ENCODE peak calls at places on chromosome 15, in five cellular contexts. Z is colonic mucosa, Q is dorsolateral prefrontal cortex, B is AG10803, F is tibial artery. J is an unnamed sample.

GRCh38 chr15:31399544-31400171 is 73.0 kb downstream of the KLF13 start:
- DNase-seq in F (no peak), Q (no peak), Z (peak), B (no peak), J (peak)

GRCh38 chr15:68644088-68644904 is 65.5 kb downstream of the CORO2B start:
- DNase-seq in F (no peak), B (peak), Z (no peak), Q (no peak), J (peak)

GRCh38 chr15:63484433-63484832 is 20.0 kb upstream of the USP3 start:
- DNase-seq in Z (no peak), F (no peak), B (no peak), Q (no peak), J (no peak)

GRCh38 chr15:74179101-74179841 is 5.8 kb downstream of the ISLR start:
- DNase-seq in B (peak), Z (no peak), F (peak), Q (no peak), J (no peak)

GRCh38 chr15:66025972-66026371 is 156.7 kb downstream of the RAB11A start:
- DNase-seq in F (no peak), Z (no peak), B (no peak), Q (no peak), J (peak)

GRCh38 chr15:76196949-76197315 is 114.3 kb downstream of the ETFA start:
- DNase-seq in B (no peak), F (peak), Z (no peak), Q (peak), J (peak)

GRCh38 chr15:77355321-77355720 is 64.6 kb downstream of the PEAK1 start:
- DNase-seq in Z (no peak), F (no peak), B (no peak), Q (no peak), J (no peak)

GRCh38 chr15:32636410-32636809 is 5.1 kb upstream of the SCG5 start:
- DNase-seq in Q (no peak), B (no peak), F (no peak), Z (no peak), J (no peak)

GRCh38 chr15:68384451-68385239 is 47.3 kb downstream of the ITGA11 start:
- DNase-seq in F (peak), Z (peak), B (peak), Q (no peak), J (peak)

GRCh38 chr15:72229076-72229946 is 1.7 kb downstream of the PKM start:
- DNase-seq in B (peak), Z (no peak), F (no peak), Q (no peak), J (peak)

GRCh38 chr15:63611217-63611616 is 14.0 kb downstream of the FBXL22 start:
- DNase-seq in B (no peak), Q (peak), F (no peak), Z (no peak), J (no peak)

GRCh38 chr15:61639491-61639890 is 410.4 kb upstream of the RORA start:
- DNase-seq in Z (no peak), Q (no peak), F (no peak), B (no peak), J (peak)

GRCh38 chr15:97482521-97482920 is 478.0 kb upstream of the ARRDC4 start:
- DNase-seq in B (no peak), Q (no peak), F (no peak), Z (no peak), J (no peak)
- TF ChIP-seq CTCF in B (no peak), Q (no peak), F (no peak), Z (no peak), J (no peak)

DNA sequence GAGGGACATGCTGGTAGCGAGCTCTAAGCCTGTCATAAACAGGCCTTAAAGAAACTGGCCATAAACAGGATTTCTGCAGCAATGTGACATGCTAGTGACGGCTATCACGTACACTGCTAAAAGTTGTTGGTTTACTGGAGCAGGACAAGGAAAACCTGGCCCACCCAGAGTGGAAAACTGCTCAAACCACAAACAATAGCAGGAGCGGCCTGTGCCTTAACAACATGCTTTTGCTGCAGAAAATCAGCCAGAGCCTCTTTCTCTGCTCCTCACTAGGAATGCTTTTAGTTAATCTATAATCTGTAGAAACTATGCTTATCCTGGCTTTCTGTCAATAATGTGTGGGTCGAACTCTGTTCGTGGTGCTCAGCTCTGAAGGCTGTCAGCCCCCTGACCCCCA is 202.9 kb upstream of the UBE3A start:
- DNase-seq in F (no peak), Q (no peak), Z (no peak), B (no peak), J (no peak)
- H3K4me3 ChIP-seq in F (no peak), Q (no peak), Z (no peak), B (no peak), J (no peak)

DNA sequence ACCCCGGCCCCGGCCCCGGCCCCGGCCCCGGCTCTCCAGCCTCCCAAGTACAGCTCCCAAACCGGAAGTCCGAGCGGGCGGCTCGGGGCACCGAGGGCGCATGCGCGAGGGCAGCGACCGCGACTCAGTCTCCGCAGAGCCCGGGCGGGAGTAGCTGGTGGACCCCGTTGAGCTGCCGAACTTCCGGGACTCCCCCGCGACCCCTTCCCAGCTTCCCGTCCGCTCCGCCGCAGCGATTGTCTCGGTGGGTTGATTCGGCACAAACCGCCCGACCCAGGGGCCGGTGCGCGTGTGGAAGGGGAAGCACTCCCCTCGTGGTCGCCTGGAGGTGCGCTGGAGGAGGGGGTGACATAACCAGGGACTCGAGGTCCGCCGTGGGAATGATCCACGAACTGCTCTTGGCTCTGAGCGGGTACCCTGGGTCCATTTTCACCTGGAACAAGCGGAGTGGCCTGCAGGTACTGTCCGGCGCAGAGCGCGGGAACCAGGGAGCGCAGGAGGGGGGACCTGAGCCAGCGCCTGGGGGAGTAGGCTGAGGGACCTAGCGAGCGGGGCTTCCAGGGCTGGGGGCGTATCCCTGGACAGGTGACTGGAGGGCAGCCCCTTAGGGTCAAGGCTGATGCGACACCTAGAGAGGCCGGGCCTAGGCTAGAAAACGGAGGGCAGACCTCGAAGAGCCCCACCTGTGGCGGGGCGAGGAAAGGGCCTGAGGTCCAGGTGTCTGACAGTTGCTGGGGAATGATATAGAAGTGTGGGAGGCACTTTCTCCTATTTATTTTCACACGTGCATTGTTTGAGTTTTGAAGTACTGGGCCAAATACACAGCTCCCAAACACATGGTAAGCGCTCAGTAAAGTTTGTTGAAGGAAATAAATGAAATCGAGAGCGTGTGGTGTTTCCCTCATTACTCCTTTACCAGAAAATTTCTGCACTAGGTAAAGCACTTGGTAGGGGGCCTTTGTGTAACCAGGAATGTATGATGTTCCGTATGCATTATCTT is at the start of the genes TUBGCP4 and ZSCAN29:
- DNase-seq in F (peak), Z (peak), B (peak), Q (peak), J (peak)
- TF ChIP-seq CTCF in F (no peak), Z (peak), B (peak), Q (no peak), J (peak)

DNA sequence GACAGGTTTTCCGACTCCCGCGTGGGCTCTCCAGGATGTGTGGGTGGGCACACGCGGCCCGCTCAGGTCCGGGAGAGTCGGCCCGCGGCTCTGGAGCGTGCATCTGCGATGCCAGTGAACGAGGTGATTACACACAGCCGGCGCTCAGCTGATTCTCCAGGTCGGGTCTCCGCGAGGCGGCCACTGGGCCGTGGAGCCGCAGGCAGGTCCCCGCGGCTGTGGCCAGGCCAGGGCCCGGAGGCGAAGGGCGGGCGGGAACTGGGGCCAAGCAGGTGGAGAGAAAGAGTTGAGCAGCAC is 13.2 kb downstream of the PAK6 start:
- DNase-seq in F (no peak), B (no peak), Z (no peak), Q (no peak), J (no peak)
- H3K4me3 ChIP-seq in F (peak), B (no peak), Z (peak), Q (peak), J (peak)

J was measured in epithelial cell of esophagus.